ENCODE peak calls at places on chromosomes 5 and 9, in five cellular contexts. One of them, this sample, is unnamed.
A peak's percentile ranks its signal among the peaks of the same experiment; 100 is the strongest.

GRCh38 chr9:5846501-5846921 is 13.6 kb upstream of the ERMP1 start:
- DNase-seq in lower lobe of right lung: no peak
- DNase-seq in activated T-cell treated with anti-CD3 and anti-CD28 coated beads, Interleukin-2, amount 50 U/mL, for 72 hours: no peak
- DNase-seq in WTC11: no peak
- DNase-seq in KBM-7: no peak
- DNase-seq in this sample: no peak

GRCh38 chr9:469672-470040 is 255.0 kb downstream of the DOCK8 start:
- DNase-seq in activated T-cell treated with anti-CD3 and anti-CD28 coated beads, Interleukin-2, amount 50 U/mL, for 72 hours: peak; percentile 29
- DNase-seq in KBM-7: no peak
- DNase-seq in WTC11: peak; percentile 34
- DNase-seq in lower lobe of right lung: peak; percentile 57
- DNase-seq in this sample: peak; percentile 22

GRCh38 chr5:14156611-14157493 is 13.7 kb downstream of the TRIO start:
- DNase-seq in activated T-cell treated with anti-CD3 and anti-CD28 coated beads, Interleukin-2, amount 50 U/mL, for 72 hours: no peak
- DNase-seq in WTC11: no peak
- DNase-seq in lower lobe of right lung: no peak
- DNase-seq in KBM-7: peak; percentile 58
- DNase-seq in this sample: no peak

GRCh38 chr9:71920456-71921189 is 9.2 kb downstream of the C9orf85 start:
- DNase-seq in activated T-cell treated with anti-CD3 and anti-CD28 coated beads, Interleukin-2, amount 50 U/mL, for 72 hours: no peak
- DNase-seq in WTC11: no peak
- DNase-seq in lower lobe of right lung: no peak
- DNase-seq in KBM-7: no peak
- DNase-seq in this sample: no peak

GRCh38 chr9:15182003-15182695 is 124.9 kb downstream of the TTC39B start:
- DNase-seq in activated T-cell treated with anti-CD3 and anti-CD28 coated beads, Interleukin-2, amount 50 U/mL, for 72 hours: no peak
- DNase-seq in KBM-7: no peak
- DNase-seq in WTC11: no peak
- DNase-seq in lower lobe of right lung: no peak
- DNase-seq in this sample: no peak

GRCh38 chr9:32554107-32554506 is 1.7 kb upstream of the TOPORS start:
- DNase-seq in activated T-cell treated with anti-CD3 and anti-CD28 coated beads, Interleukin-2, amount 50 U/mL, for 72 hours: no peak
- DNase-seq in WTC11: no peak
- DNase-seq in lower lobe of right lung: no peak
- DNase-seq in KBM-7: peak; percentile 62
- DNase-seq in this sample: no peak

GRCh38 chr5:125612356-125613149 is 810.7 kb upstream of the GRAMD2B start:
- DNase-seq in WTC11: no peak
- DNase-seq in activated T-cell treated with anti-CD3 and anti-CD28 coated beads, Interleukin-2, amount 50 U/mL, for 72 hours: no peak
- DNase-seq in lower lobe of right lung: no peak
- DNase-seq in KBM-7: no peak
- DNase-seq in this sample: no peak

GRCh38 chr5:140632366-140633080 is 452 bp downstream of the CD14 start:
- DNase-seq in lower lobe of right lung: peak; percentile 90
- DNase-seq in WTC11: no peak
- DNase-seq in activated T-cell treated with anti-CD3 and anti-CD28 coated beads, Interleukin-2, amount 50 U/mL, for 72 hours: peak; percentile 60
- DNase-seq in KBM-7: no peak
- DNase-seq in this sample: peak; percentile 61

GRCh38 chr9:126471084-126471611 is 142.6 kb upstream of the LMX1B start:
- DNase-seq in KBM-7: peak; percentile 97
- DNase-seq in activated T-cell treated with anti-CD3 and anti-CD28 coated beads, Interleukin-2, amount 50 U/mL, for 72 hours: peak; percentile 86
- DNase-seq in lower lobe of right lung: peak; percentile 87
- DNase-seq in WTC11: no peak
- DNase-seq in this sample: peak; percentile 32

This sample was measured in posterior cingulate gyrus.